ENCODE peak calls at places on chromosomes 13 and 19, in eight cellular contexts. Z is mammary epithelial cell, P is fibroblast of lung, R is heart left ventricle, Q is left ventricle myocardium inferior, G is psoas muscle, X is neural progenitor cell, A is IMR-90. U is an unnamed sample. For H3K27me3, the result is how much of the 10 kb centered on the place peaks cover.

GRCh38 chr19:18502633-18503294 is 19.1 kb downstream of the ELL start:
- DNase-seq in Z (no peak), P (no peak), R (no peak), Q (peak), G (peak), X (no peak), A (no peak), U (no peak)

GRCh38 chr13:96792736-96793444 is 201.4 kb downstream of the OXGR1 start:
- DNase-seq in Z (no peak), P (no peak), R (no peak), Q (no peak), G (peak), X (no peak), A (no peak), U (no peak)

GRCh38 chr13:74485757-74486156 is 351.6 kb upstream of the KLF12 start:
- DNase-seq in Z (no peak), P (no peak), R (no peak), Q (no peak), G (no peak), X (no peak), A (no peak), U (no peak)

GRCh38 chr13:94987869-94988268 is 275.5 kb upstream of the SOX21 start:
- DNase-seq in Z (no peak), P (no peak), R (no peak), Q (no peak), G (no peak), X (no peak), A (no peak), U (no peak)

GRCh38 chr19:29714953-29715694 is at the start of gene C19orf12:
- DNase-seq in Z (peak), P (peak), R (peak), Q (peak), G (peak), X (peak), A (peak), U (no peak)

GRCh38 chr19:11949201-11949600 is 15.6 kb upstream of the ZNF763 start:
- DNase-seq in Z (no peak), P (no peak), R (no peak), Q (no peak), G (no peak), X (no peak), A (peak), U (no peak)

GRCh38 chr13:30088312-30088855 is 219.0 kb downstream of the KATNAL1 start:
- DNase-seq in Z (no peak), P (peak), R (no peak), Q (no peak), G (no peak), X (no peak), A (peak), U (no peak)

GRCh38 chr19:11142528-11143171 is 12.9 kb downstream of the SPC24 start:
- DNase-seq in Z (peak), P (peak), R (peak), Q (peak), G (peak), X (peak), A (peak), U (peak)

GRCh38 chr13:106145997-106146864 is 389.2 kb downstream of the EFNB2 start:
- DNase-seq in Z (no peak), P (no peak), R (no peak), Q (no peak), G (no peak), X (no peak), A (no peak), U (no peak)

GRCh38 chr13:39602614-39603366 is at the start of gene LHFPL6:
- DNase-seq in Z (peak), P (peak), R (peak), Q (peak), G (peak), X (peak), A (peak), U (peak)

GRCh38 chr13:92463134-92463533 is 763.5 kb upstream of the GPC6 start:
- DNase-seq in Z (no peak), P (no peak), R (no peak), Q (no peak), G (no peak), X (no peak), A (no peak), U (no peak)

GRCh38 chr19:1057185-1057857 is 9.6 kb upstream of the ARHGAP45 start:
- DNase-seq in Z (peak), P (peak), R (no peak), Q (no peak), G (no peak), X (peak), A (peak), U (no peak)

GRCh38 chr19:16330811-16331690 is 6.4 kb downstream of the KLF2 start:
- DNase-seq in Z (no peak), P (no peak), R (no peak), Q (no peak), G (no peak), X (no peak), A (no peak), U (no peak)

GRCh38 chr19:58575183-58576041 is 2.3 kb upstream of the MZF1 start:
- DNase-seq in Z (peak), P (peak), R (peak), Q (peak), G (peak), X (peak), A (peak), U (peak)

GRCh38 chr13:41915096-41915495 is 45.8 kb downstream of the VWA8 start:
- DNase-seq in Z (peak), P (no peak), R (no peak), Q (no peak), G (no peak), X (no peak), A (peak), U (no peak)

GRCh38 chr13:46861959-46862358 is 34.9 kb downstream of the HTR2A start:
- DNase-seq in Z (no peak), P (no peak), R (no peak), Q (no peak), G (no peak), X (no peak), A (no peak), U (no peak)

GRCh38 chr19:17488593-17489391 is 18.5 kb downstream of the SLC27A1 start:
- DNase-seq in Z (peak), P (no peak), R (peak), Q (peak), G (peak), X (peak), A (no peak), U (no peak)

GRCh38 chr13:90533866-90534265 is 813.6 kb upstream of the MIR17HG start:
- DNase-seq in Z (no peak), P (no peak), R (no peak), Q (no peak), G (no peak), X (no peak), A (no peak), U (no peak)

GRCh38 chr13:98755116-98755515 is 2.6 kb upstream of the SLC15A1 start:
- DNase-seq in Z (no peak), P (no peak), R (no peak), Q (no peak), G (no peak), X (no peak), A (no peak), U (no peak)

GRCh38 chr19:35265126-35265995 is 3.4 kb upstream of the USF2 start:
- DNase-seq in Z (peak), P (no peak), R (no peak), Q (no peak), G (no peak), X (no peak), A (no peak), U (peak)

GRCh38 chr19:53906211-53907192 is 2.6 kb upstream of the CACNG7 start:
- DNase-seq in Z (no peak), P (no peak), R (peak), Q (peak), G (peak), X (peak), A (no peak), U (peak)

GRCh38 chr19:41590945-41591344 is 15.0 kb downstream of the CEACAM21 start:
- DNase-seq in Z (no peak), P (no peak), R (no peak), Q (no peak), G (no peak), X (no peak), A (no peak), U (no peak)
- TF ChIP-seq CTCF in Z (no peak), P (no peak), R (no peak), Q (no peak), G (no peak), X (no peak), A (no peak), U (no peak)

GRCh38 chr13:48097793-48098192 is 2.9 kb upstream of the MED4 start:
- DNase-seq in Z (no peak), P (no peak), R (no peak), Q (no peak), G (no peak), X (no peak), A (no peak), U (no peak)
- H3K27ac ChIP-seq in Z (no peak), P (no peak), R (no peak), Q (no peak), G (no peak), X (no peak), A (no peak), U (no peak)

GRCh38 chr19:8109455-8109854 is 39.9 kb downstream of the FBN3 start:
- DNase-seq in Z (no peak), P (no peak), R (no peak), Q (no peak), G (no peak), X (no peak), A (no peak), U (no peak)
- H3K27me3 ChIP-seq in Z (under half), P (under half), R (under half), Q (under half), G (under half), X (under half), A (under half), U (under half)

GRCh38 chr13:21579754-21580316 is 24.1 kb downstream of the MICU2 start:
- DNase-seq in Z (no peak), P (peak), R (no peak), Q (no peak), G (no peak), X (no peak), A (no peak), U (no peak)

GRCh38 chr13:21584973-21585592 is 18.9 kb downstream of the MICU2 start:
- DNase-seq in Z (no peak), P (no peak), R (no peak), Q (no peak), G (no peak), X (no peak), A (no peak), U (no peak)

GRCh38 chr13:21576424-21576823 is 27.5 kb downstream of the MICU2 start:
- DNase-seq in Z (no peak), P (peak), R (no peak), Q (no peak), G (no peak), X (no peak), A (peak), U (no peak)

GRCh38 chr13:21583496-21583895 is 20.5 kb downstream of the MICU2 start:
- DNase-seq in Z (no peak), P (peak), R (no peak), Q (no peak), G (no peak), X (peak), A (peak), U (no peak)

GRCh38 chr13:21580736-21581135 is 23.2 kb downstream of the MICU2 start:
- DNase-seq in Z (no peak), P (no peak), R (no peak), Q (no peak), G (no peak), X (no peak), A (no peak), U (no peak)
- TF ChIP-seq CTCF in Z (no peak), P (no peak), R (no peak), Q (no peak), G (no peak), X (no peak), A (no peak), U (no peak)

GRCh38 chr13:77326905-77327604 is at the start of gene MYCBP2:
- DNase-seq in Z (peak), P (peak), R (peak), Q (peak), G (peak), X (peak), A (peak), U (peak)
- H3K27ac ChIP-seq in Z (peak), P (peak), R (peak), Q (peak), G (peak), X (peak), A (peak), U (peak)

GRCh38 chr13:113547248-113547971 is 37.1 kb upstream of the TFDP1 start:
- DNase-seq in Z (no peak), P (peak), R (no peak), Q (no peak), G (no peak), X (no peak), A (peak), U (no peak)

GRCh38 chr13:113546571-113547247 is 37.8 kb upstream of the TFDP1 start:
- DNase-seq in Z (no peak), P (no peak), R (peak), Q (peak), G (peak), X (no peak), A (peak), U (peak)

GRCh38 chr13:113550453-113550852 is 34.1 kb upstream of the TFDP1 start:
- DNase-seq in Z (no peak), P (no peak), R (no peak), Q (no peak), G (no peak), X (no peak), A (no peak), U (no peak)

GRCh38 chr13:113548171-113548641 is 36.3 kb upstream of the TFDP1 start:
- DNase-seq in Z (no peak), P (peak), R (no peak), Q (no peak), G (no peak), X (peak), A (no peak), U (peak)

GRCh38 chr13:113548778-113549621 is 35.6 kb upstream of the TFDP1 start:
- DNase-seq in Z (no peak), P (no peak), R (no peak), Q (no peak), G (no peak), X (no peak), A (no peak), U (no peak)
- H3K27me3 ChIP-seq in Z (under half), P (under half), R (under half), Q (under half), G (under half), X (under half), A (under half), U (under half)

DNA sequence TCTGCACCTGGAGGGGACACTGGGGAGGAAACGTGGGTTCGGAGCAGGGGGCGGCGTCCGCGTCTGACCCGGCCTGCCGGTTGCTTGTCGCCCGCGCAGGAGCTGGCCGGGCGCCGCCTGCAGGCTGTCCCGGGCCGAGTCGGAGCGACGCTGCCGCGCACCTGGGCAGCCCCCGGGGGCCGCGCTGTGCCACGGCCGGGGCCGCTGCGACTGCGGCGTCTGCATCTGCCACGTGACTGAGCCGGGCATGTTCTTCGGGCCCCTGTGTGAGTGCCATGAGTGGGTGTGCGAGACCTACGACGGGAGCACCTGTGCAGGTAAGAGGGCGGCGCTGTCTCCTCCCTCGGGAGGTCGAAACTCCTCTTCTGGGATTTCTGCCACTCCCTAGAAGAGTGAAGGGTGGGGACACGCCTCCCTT is 1.3 kb downstream of the ITGBL1 start:
- DNase-seq in Z (peak), P (no peak), R (no peak), Q (peak), G (no peak), X (no peak), A (no peak), U (no peak)
- TF ChIP-seq CTCF in Z (peak), P (peak), R (peak), Q (peak), G (no peak), X (peak), A (peak), U (peak)

U was measured in dorsolateral prefrontal cortex.